ENCODE peak calls at places on chromosome 18, in six cellular contexts. V, O, I, B, H and W are unnamed samples.

GRCh38 chr18:36265035-36265434 is 32.5 kb upstream of the FHOD3 start:
- DNase-seq in H (no peak), V (peak; percentile 56), I (no peak), O (no peak), B (no peak), W (no peak)

GRCh38 chr18:62398291-62398690 is 73.2 kb downstream of the TNFRSF11A start:
- DNase-seq in H (no peak), I (no peak), B (no peak), V (no peak), O (no peak), W (no peak)

GRCh38 chr18:71018816-71019215 is 730.0 kb downstream of the SOCS6 start:
- DNase-seq in H (no peak), B (no peak), O (no peak), I (no peak), V (no peak), W (no peak)

GRCh38 chr18:37272841-37273240 is 292.8 kb downstream of the CELF4 start:
- DNase-seq in H (no peak), O (no peak), I (no peak), V (no peak), B (no peak), W (no peak)

GRCh38 chr18:70025580-70025979 is 77.9 kb upstream of the CD226 start:
- DNase-seq in H (no peak), I (no peak), B (no peak), O (no peak), V (no peak), W (no peak)

GRCh38 chr18:3256693-3257626 is 5.0 kb upstream of the MYL12B start:
- DNase-seq in O (no peak), H (no peak), V (peak; percentile 82), I (no peak), B (no peak), W (no peak)

GRCh38 chr18:22173928-22174301 is 4.5 kb downstream of the GATA6 start:
- DNase-seq in B (no peak), O (no peak), I (no peak), H (no peak), V (no peak), W (no peak)

GRCh38 chr18:21315741-21316187 is 73.7 kb downstream of the GREB1L start:
- DNase-seq in I (peak; percentile 6), H (no peak), O (no peak), V (no peak), B (no peak), W (no peak)

GRCh38 chr18:10453261-10453884 is 1.1 kb upstream of the APCDD1 start:
- DNase-seq in I (no peak), B (no peak), O (no peak), V (peak; percentile 15), H (no peak), W (no peak)

GRCh38 chr18:2171840-2172625 is 399.3 kb downstream of the METTL4 start:
- DNase-seq in H (no peak), B (no peak), O (no peak), I (no peak), V (no peak), W (no peak)

GRCh38 chr18:37397814-37398213 is 167.8 kb downstream of the CELF4 start:
- DNase-seq in I (no peak), H (no peak), B (no peak), V (no peak), O (no peak), W (no peak)

GRCh38 chr18:35730738-35731370 is 149.3 kb downstream of the GALNT1 start:
- DNase-seq in B (no peak), V (no peak), I (no peak), H (no peak), O (no peak), W (no peak)

GRCh38 chr18:13416208-13416607 is 197.6 kb downstream of the LDLRAD4 start:
- DNase-seq in H (no peak), B (no peak), O (no peak), I (no peak), V (no peak), W (peak; percentile 40)

GRCh38 chr18:63997041-63997440 is 27.2 kb downstream of the SERPINB8 start:
- DNase-seq in O (no peak), H (no peak), V (no peak), B (no peak), I (no peak), W (no peak)

GRCh38 chr18:80245781-80246655 is 1.3 kb downstream of the PARD6G start:
- DNase-seq in B (no peak), I (peak; percentile 49), V (no peak), H (no peak), O (no peak), W (no peak)

GRCh38 chr18:75143851-75144250 is 65.1 kb downstream of the PTGR3 start:
- DNase-seq in O (no peak), B (no peak), H (no peak), I (no peak), V (no peak), W (no peak)

GRCh38 chr18:9757851-9758587 is 49.9 kb downstream of the RAB31 start:
- DNase-seq in O (no peak), I (no peak), V (peak; percentile 58), H (no peak), B (no peak), W (no peak)

GRCh38 chr18:77547757-77548156 is 298.1 kb downstream of the GALR1 start:
- DNase-seq in O (no peak), I (no peak), B (no peak), V (no peak), H (no peak), W (no peak)

GRCh38 chr18:2970762-2971659 is 41.9 kb downstream of the LPIN2 start:
- DNase-seq in V (peak; percentile 50), H (no peak), B (peak; percentile 39), O (peak; percentile 62), I (no peak), W (peak; percentile 57)

GRCh38 chr18:62396381-62396780 is 71.3 kb downstream of the TNFRSF11A start:
- DNase-seq in O (no peak), I (no peak), H (no peak), V (no peak), B (no peak), W (peak; percentile 61)

GRCh38 chr18:23487738-23488625 is 15.3 kb upstream of the RMC1 start:
- DNase-seq in I (no peak), H (no peak), O (peak; percentile 70), V (peak; percentile 31), B (peak; percentile 29), W (peak; percentile 78)

GRCh38 chr18:74541703-74542555 is 7.6 kb downstream of the CNDP1 start:
- DNase-seq in V (no peak), B (no peak), H (no peak), I (no peak), O (no peak), W (no peak)

GRCh38 chr18:13137939-13138821 is 80.4 kb upstream of the LDLRAD4 start:
- DNase-seq in V (no peak), O (peak; percentile 80), I (no peak), B (peak; percentile 62), H (peak; percentile 85), W (peak; percentile 87)

GRCh38 chr18:59220784-59221765 is 1.1 kb downstream of the GRP start:
- DNase-seq in O (no peak), V (no peak), H (no peak), I (peak; percentile 14), B (no peak), W (no peak)

GRCh38 chr18:55300469-55301195 is 287.4 kb downstream of the TCF4 start:
- DNase-seq in B (no peak), O (no peak), H (no peak), I (no peak), V (no peak), W (no peak)

GRCh38 chr18:64119916-64120315 is 29.0 kb downstream of the LINC00305 start:
- DNase-seq in O (no peak), V (peak; percentile 67), H (no peak), B (no peak), I (no peak), W (no peak)

GRCh38 chr18:38077219-38077618 is 511.6 kb upstream of the CELF4 start:
- DNase-seq in B (no peak), I (no peak), O (no peak), H (no peak), V (no peak), W (no peak)

GRCh38 chr18:7079231-7079630 is 38.4 kb downstream of the LAMA1 start:
- DNase-seq in O (no peak), B (no peak), I (no peak), H (no peak), V (no peak), W (no peak)
- TF ChIP-seq CTCF in O (no peak), B (no peak), I (no peak), H (no peak), V (no peak), W (no peak)

DNA sequence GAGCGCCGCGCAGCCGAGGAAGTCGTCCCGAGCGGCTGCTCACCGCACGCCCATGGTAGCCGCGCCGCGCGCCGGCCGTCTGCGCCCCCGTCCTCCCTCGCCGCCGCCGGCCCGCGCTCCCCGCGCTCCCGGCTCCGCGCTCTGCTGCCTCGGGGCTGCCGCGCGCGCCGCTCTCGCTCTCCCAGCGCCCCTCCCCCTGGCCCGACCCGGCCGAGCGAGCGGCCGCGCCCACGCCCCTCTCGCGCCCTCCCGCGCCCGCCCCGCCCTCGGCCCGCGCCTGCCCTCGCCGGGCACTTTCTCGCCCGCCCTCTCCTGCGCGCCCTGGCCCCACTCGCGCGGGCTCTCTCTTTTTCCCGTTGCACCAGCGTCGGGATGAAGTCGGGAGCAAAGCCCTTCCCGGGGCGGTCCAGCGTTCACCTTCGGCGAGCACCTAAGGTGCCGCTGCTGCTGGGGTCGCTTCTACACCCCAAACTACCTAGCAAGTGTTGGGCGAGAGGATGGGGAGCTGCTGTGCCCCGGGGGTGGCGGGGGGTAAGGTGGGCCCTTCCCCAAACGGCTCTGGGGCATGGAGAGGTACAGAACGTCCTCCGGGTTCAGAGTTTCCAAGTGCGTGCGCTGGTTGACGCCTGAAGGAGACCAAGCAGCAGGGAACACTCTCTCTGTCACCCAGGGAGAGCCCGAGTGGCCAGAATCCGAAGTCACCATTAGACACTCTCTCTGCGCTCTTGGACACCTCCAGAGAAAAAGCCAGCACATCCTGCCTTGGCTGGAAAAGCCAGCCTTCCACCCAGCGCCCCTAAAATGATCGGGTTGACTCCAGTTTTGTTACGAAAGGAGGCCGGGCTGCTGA is at the start of gene COLEC12:
- DNase-seq in O (peak; percentile 75), H (no peak), B (no peak), I (peak; percentile 61), V (no peak), W (no peak)
- TF ChIP-seq CTCF in O (no peak), H (no peak), B (no peak), I (no peak), V (no peak), W (no peak)

DNA sequence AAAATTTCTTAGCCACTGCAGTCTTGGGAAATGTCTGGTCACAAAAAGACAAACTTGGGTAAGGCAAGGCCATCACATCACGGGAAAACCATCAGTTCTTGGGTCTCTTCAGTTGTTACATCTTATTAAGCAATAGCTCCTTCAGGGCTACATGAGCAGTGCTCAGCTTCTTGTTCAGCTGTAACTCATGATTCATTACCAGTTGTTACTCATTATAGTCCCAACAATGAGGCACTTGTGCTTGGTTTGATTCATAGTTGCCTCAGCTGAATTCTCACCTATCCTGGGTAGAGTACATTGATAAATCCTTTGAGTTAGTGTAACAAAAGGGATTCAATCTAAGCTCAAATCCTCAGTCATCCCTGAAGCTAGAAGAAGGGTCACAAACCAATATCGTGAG is 102.4 kb upstream of the DCC start:
- DNase-seq in H (no peak), O (no peak), V (peak; percentile 16), B (no peak), I (no peak), W (no peak)
- TF ChIP-seq CTCF in H (no peak), O (no peak), V (no peak), B (no peak), I (no peak), W (no peak)

GRCh38 chr18:48951448-48952286 is 902 bp upstream of the SMAD7 start:
- DNase-seq in O (peak; percentile 95), V (peak; percentile 94), I (peak; percentile 70), B (peak; percentile 81), H (peak; percentile 87), W (peak; percentile 77)
- TF ChIP-seq CTCF in O (no peak), V (no peak), I (peak; percentile 16), B (no peak), H (peak; percentile 21), W (no peak)

GRCh38 chr18:68455229-68455603 is 259.7 kb downstream of the TMX3 start:
- DNase-seq in I (no peak), H (no peak), O (no peak), V (no peak), B (no peak), W (no peak)
- TF ChIP-seq CTCF in I (no peak), H (no peak), O (no peak), V (no peak), B (no peak), W (no peak)